ENCODE peak calls at places on chromosome 6, in six cellular contexts. V is adrenal gland, Q is ovary, S is sigmoid colon, A is H1, D is right lobe of liver. C is an unnamed sample.

GRCh38 chr6:35573495-35574110 is 60.9 kb upstream of the TULP1 start:
- DNase-seq in V (no peak), Q (no peak), S (no peak), A (no peak), D (no peak), C (no peak)

GRCh38 chr6:32290886-32291450 is 67.1 kb upstream of the NOTCH4 start:
- DNase-seq in V (no peak), Q (no peak), S (no peak), A (no peak), D (no peak), C (no peak)

GRCh38 chr6:129211626-129212025 is 328.7 kb downstream of the LAMA2 start:
- DNase-seq in V (no peak), Q (no peak), S (no peak), A (no peak), D (no peak), C (no peak)

GRCh38 chr6:152552616-152553209 is 84.4 kb downstream of the SYNE1 start:
- DNase-seq in V (peak; percentile 89), Q (peak; percentile 71), S (peak; percentile 75), A (peak; percentile 36), D (peak; percentile 52), C (no peak)

GRCh38 chr6:42402184-42402583 is 49.5 kb downstream of the TRERF1 start:
- DNase-seq in V (no peak), Q (no peak), S (no peak), A (no peak), D (no peak), C (no peak)

GRCh38 chr6:35427851-35428321 is 24.3 kb upstream of the FANCE start:
- DNase-seq in V (no peak), Q (no peak), S (no peak), A (no peak), D (no peak), C (no peak)

GRCh38 chr6:79463721-79464120 is 73.5 kb downstream of the LCA5 start:
- DNase-seq in V (no peak), Q (no peak), S (no peak), A (peak; percentile 33), D (no peak), C (no peak)

GRCh38 chr6:4641461-4641860 is 134.7 kb upstream of the CDYL start:
- DNase-seq in V (no peak), Q (no peak), S (no peak), A (no peak), D (no peak), C (no peak)

GRCh38 chr6:44701637-44702101 is 314.2 kb downstream of the CDC5L start:
- DNase-seq in V (no peak), Q (no peak), S (no peak), A (peak; percentile 19), D (no peak), C (no peak)

GRCh38 chr6:42709871-42710270 is 12.5 kb downstream of the PRPH2 start:
- DNase-seq in V (no peak), Q (no peak), S (no peak), A (no peak), D (no peak), C (no peak)

GRCh38 chr6:2990179-2990931 is 9.3 kb upstream of the NQO2 start:
- DNase-seq in V (peak; percentile 78), Q (no peak), S (peak; percentile 74), A (no peak), D (no peak), C (no peak)
- TF ChIP-seq POLR2A in V (no peak), Q (peak; percentile 19), S (no peak), A (no peak), D (no peak), C (no peak)

GRCh38 chr6:15247750-15248450 is 2.0 kb downstream of the JARID2 start:
- DNase-seq in V (peak; percentile 73), Q (peak; percentile 71), S (peak; percentile 80), A (no peak), D (peak; percentile 74), C (peak; percentile 15)
- TF ChIP-seq POLR2A in V (no peak), Q (peak; percentile 10), S (peak; percentile 13), A (peak; percentile 32), D (peak; percentile 22), C (no peak)

GRCh38 chr6:84733889-84734288 is 30.5 kb downstream of the TBX18 start:
- DNase-seq in V (no peak), Q (no peak), S (no peak), A (no peak), D (no peak), C (no peak)
- TF ChIP-seq POLR2A in V (no peak), Q (no peak), S (no peak), A (no peak), D (no peak), C (no peak)

GRCh38 chr6:26195376-26195923 is 108.2 kb downstream of the HFE start:
- DNase-seq in V (peak; percentile 98), Q (peak; percentile 88), S (peak; percentile 97), A (no peak), D (peak; percentile 93), C (no peak)
- TF ChIP-seq POLR2A in V (no peak), Q (peak; percentile 47), S (peak; percentile 52), A (peak; percentile 74), D (no peak), C (peak; percentile 43)

GRCh38 chr6:33427585-33428218 is 7.8 kb downstream of the SYNGAP1 start:
- DNase-seq in V (peak; percentile 74), Q (peak; percentile 76), S (peak; percentile 85), A (no peak), D (peak; percentile 72), C (no peak)

GRCh38 chr6:33426590-33427563 is 7.0 kb downstream of the SYNGAP1 start:
- DNase-seq in V (peak; percentile 52), Q (no peak), S (no peak), A (no peak), D (no peak), C (no peak)

GRCh38 chr6:33423777-33424176 is 3.9 kb downstream of the SYNGAP1 start:
- DNase-seq in V (no peak), Q (no peak), S (no peak), A (no peak), D (no peak), C (no peak)

GRCh38 chr6:33424855-33425667 is 5.2 kb downstream of the SYNGAP1 start:
- DNase-seq in V (no peak), Q (peak; percentile 74), S (no peak), A (no peak), D (no peak), C (no peak)

DNA sequence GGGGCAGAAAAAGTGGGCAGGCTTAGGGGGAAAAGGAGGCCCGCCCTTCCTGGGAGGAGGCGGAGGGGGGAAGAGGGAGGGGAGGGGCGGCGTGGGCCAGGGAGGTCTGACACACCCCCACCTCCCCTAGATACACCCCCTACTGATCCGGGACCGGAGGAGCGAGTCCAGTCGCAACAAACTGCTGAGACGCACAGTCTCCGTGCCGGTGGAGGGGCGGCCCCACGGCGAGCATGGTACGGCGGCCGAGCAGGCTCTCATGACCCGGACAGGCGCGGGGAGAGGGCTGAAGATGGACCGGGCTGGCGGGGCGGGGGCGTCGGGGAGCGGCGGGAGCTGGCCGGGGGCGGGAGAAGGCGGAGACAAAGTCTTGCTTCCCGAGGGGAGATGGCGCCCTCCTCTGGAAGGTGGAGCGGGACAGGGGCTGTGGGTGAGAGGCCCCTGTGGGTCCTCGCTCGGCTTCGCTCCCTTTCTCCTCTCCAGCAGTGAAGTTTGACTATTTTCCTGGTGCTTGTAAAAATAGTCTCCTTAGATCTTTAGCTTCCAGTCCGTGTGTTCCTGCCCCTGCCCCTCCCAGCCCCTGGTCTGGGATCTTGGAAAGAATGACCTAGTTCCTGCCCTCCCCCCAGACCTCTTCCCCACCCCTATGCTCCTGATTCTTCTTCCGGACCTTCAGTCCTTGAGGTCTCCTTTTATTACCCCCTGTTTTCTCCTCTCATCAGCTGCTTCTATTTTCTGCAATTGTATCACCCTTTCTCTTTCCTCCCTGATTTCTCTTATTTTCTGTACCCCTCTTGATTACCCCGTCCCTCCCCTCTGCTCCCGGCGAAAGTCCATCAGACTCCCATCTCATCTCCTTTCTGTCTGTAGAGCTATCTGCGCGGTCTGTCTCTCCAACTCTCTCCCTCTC is 6.1 kb downstream of the SYNGAP1 start:
- DNase-seq in V (peak; percentile 92), Q (peak; percentile 94), S (peak; percentile 95), A (no peak), D (peak; percentile 89), C (no peak)
- TF ChIP-seq POLR2A in V (no peak), Q (peak; percentile 26), S (no peak), A (no peak), D (peak; percentile 12), C (no peak)

DNA sequence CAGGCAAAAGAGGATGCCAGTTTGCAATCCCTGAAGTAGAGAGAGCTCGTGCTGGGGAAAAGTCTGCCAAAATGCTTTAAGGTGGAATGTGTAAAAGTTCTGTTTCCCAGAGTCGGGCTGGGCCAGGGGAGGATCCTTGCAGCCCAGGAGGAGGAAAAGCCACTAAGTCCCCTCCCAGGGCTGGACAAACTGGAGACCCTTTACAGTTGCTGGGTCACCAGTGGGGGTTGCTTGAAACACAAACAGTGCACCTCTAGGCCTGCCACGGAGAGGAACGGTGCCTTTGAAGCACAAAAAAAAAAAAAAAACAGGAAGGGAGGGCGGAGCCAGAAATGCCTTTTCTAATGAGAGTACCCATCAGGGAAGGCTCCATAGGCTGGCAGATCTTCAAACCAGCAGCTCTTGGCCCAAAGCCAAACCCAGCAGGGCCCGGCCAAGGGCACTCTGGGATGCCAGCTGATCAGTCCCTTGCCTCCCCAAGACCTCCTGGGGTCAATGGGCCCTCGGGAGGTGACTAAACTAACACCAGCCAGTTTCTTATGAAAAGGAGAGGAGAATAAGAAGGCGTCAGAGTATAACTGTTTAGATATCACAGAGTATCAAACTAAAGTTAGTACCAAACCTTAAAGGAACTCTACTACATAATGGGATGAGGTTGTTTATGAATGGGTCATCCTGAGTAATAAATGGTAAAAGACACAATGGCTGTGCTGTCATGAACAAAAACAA is 23.7 kb downstream of the HLA-A start:
- DNase-seq in V (peak; percentile 97), Q (peak; percentile 76), S (peak; percentile 91), A (no peak), D (peak; percentile 89), C (no peak)
- TF ChIP-seq POLR2A in V (no peak), Q (no peak), S (no peak), A (no peak), D (peak; percentile 55), C (no peak)

DNA sequence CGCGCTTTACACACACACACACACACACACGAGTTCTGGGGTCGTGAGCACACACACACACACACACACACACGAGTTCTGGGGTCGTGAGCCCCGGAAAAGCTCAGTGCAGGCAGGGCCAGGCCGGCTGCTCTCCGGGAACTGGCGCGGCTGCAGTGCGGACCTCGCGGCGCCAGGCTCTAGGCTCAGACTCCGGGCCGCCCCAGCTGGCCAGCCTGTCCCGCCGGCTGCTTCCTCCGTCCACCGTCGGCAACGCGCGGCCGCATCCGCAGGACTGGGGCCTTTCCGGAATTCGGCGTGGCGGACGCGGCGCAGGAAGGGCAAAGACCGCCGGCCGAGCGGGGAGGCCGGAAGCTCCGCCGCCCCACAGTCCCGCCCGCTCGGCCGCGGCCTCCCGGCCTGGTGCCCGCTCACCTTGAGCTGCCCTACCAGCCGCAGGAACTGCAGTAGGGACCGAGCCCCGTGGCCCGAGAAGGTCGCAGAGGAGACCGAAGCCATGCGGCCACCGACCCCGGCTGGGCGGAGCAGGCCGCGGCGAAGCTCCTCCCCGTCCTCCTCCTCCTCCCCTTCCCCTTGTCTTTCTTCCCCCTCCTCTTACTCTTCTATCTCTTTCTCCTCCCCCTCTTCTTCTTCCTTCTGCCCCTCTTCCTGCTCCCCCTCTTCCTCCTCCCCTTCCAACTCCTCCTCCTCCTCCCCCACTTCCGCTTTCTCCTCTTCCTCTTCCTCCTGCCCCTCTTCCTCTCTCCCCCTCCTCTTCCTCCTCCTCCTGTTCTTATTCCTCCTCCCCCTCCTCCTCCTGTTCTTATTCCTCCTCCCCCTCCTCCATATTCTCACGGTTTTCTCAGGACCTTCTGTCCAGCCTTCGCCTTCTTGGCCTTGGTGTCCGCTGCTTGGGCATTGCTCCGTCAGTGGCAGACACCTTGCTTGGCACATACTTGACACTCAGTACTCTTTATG is at the start of gene HDDC2:
- DNase-seq in V (peak; percentile 81), Q (peak; percentile 72), S (peak; percentile 84), A (no peak), D (peak; percentile 86), C (peak; percentile 5)
- TF ChIP-seq POLR2A in V (peak; percentile 46), Q (peak; percentile 22), S (no peak), A (peak; percentile 91), D (peak; percentile 94), C (no peak)